ENCODE peak calls at places on chromosomes 13 and 19, in four cellular contexts. E is breast epithelium, O is transverse colon, C is adrenal gland. J is an unnamed sample.

GRCh38 chr13:39510296-39510695 is 92.7 kb downstream of the LHFPL6 start:
- DNase-seq in O (no peak), E (no peak), C (no peak), J (no peak)

GRCh38 chr13:100836696-100837095 is 162.1 kb upstream of the TMTC4 start:
- DNase-seq in C (no peak), E (no peak), O (no peak), J (no peak)

GRCh38 chr19:52734893-52735661 is at the start of gene ZNF611:
- DNase-seq in E (peak), C (peak), O (peak), J (peak)

GRCh38 chr13:59690857-59691500 is 472.7 kb downstream of the DIAPH3 start:
- DNase-seq in E (no peak), O (no peak), C (no peak), J (no peak)

GRCh38 chr13:48580185-48580803 is 47.4 kb upstream of the RCBTB2 start:
- DNase-seq in E (peak), C (peak), O (peak), J (no peak)

GRCh38 chr13:90950134-90950533 is 397.4 kb upstream of the MIR17HG start:
- DNase-seq in E (no peak), C (no peak), O (no peak), J (no peak)

GRCh38 chr13:48251616-48252081 is 18.6 kb downstream of the ITM2B start:
- DNase-seq in E (no peak), C (no peak), O (no peak), J (no peak)

GRCh38 chr13:74768521-74769090 is 634.4 kb upstream of the KLF12 start:
- DNase-seq in O (no peak), E (no peak), C (no peak), J (no peak)

GRCh38 chr19:16417660-16418596 is 53.8 kb downstream of the EPS15L1 start:
- DNase-seq in C (peak), O (peak), E (peak), J (peak)

GRCh38 chr13:98997738-98998641 is 20.1 kb upstream of the DOCK9 start:
- DNase-seq in O (no peak), C (peak), E (no peak), J (peak)

GRCh38 chr13:94315188-94315587 is 164.3 kb downstream of the DCT start:
- DNase-seq in E (no peak), C (no peak), O (no peak), J (no peak)

GRCh38 chr19:39046037-39046821 is 13.9 kb upstream of the FBXO27 start:
- DNase-seq in E (no peak), C (no peak), O (no peak), J (no peak)

GRCh38 chr19:48878219-48879024 is 6.2 kb downstream of the PPP1R15A start:
- DNase-seq in C (peak), E (no peak), O (no peak), J (no peak)

GRCh38 chr13:105406551-105406950 is 1128.9 kb downstream of the EFNB2 start:
- DNase-seq in E (no peak), O (no peak), C (no peak), J (no peak)

GRCh38 chr13:30880756-30881155 is 25.3 kb upstream of the MEDAG start:
- DNase-seq in O (no peak), E (no peak), C (peak), J (no peak)

GRCh38 chr13:92769064-92769463 is 457.5 kb upstream of the GPC6 start:
- DNase-seq in C (no peak), O (no peak), E (no peak), J (no peak)

GRCh38 chr13:40812724-40813445 is 23.5 kb downstream of the SLC25A15 start:
- DNase-seq in C (no peak), E (no peak), O (no peak), J (peak)

GRCh38 chr13:99956473-99957349 is 14.9 kb downstream of the ZIC5 start:
- DNase-seq in E (no peak), C (no peak), O (no peak), J (no peak)

GRCh38 chr13:91142572-91142971 is 204.9 kb upstream of the MIR17HG start:
- DNase-seq in C (no peak), O (no peak), E (no peak), J (no peak)

GRCh38 chr13:65926750-65927171 is 1303.4 kb downstream of the PCDH9 start:
- DNase-seq in O (peak), E (no peak), C (no peak), J (no peak)

GRCh38 chr19:1524972-1525325 is 1.1 kb downstream of the PLK5 start:
- DNase-seq in E (no peak), O (no peak), C (no peak), J (no peak)

GRCh38 chr13:53201454-53202225 is 173.0 kb downstream of the OLFM4 start:
- DNase-seq in O (peak), C (no peak), E (no peak), J (no peak)

GRCh38 chr13:113415825-113416224 is 37.5 kb downstream of the ADPRHL1 start:
- DNase-seq in C (no peak), O (no peak), E (no peak), J (no peak)

GRCh38 chr19:16726916-16727315 is 7.3 kb downstream of the NWD1 start:
- DNase-seq in E (no peak), C (no peak), O (no peak), J (no peak)

GRCh38 chr13:99527346-99527745 is 26.1 kb downstream of the TM9SF2 start:
- DNase-seq in O (no peak), C (no peak), E (no peak), J (no peak)

GRCh38 chr19:31220540-31220939 is 128.7 kb downstream of the TSHZ3 start:
- DNase-seq in E (no peak), O (no peak), C (no peak), J (no peak)

GRCh38 chr19:955803-956746 is 28.1 kb upstream of the WDR18 start:
- DNase-seq in E (no peak), O (peak), C (no peak), J (no peak)

GRCh38 chr13:51666316-51666715 is 82.1 kb downstream of the WDFY2 start:
- DNase-seq in O (no peak), C (no peak), E (no peak), J (no peak)

GRCh38 chr19:16506961-16507360 is 10.8 kb downstream of the C19orf44 start:
- DNase-seq in E (no peak), O (no peak), C (no peak), J (no peak)

GRCh38 chr13:85519363-85519762 is 279.9 kb downstream of the SLITRK6 start:
- DNase-seq in E (no peak), C (no peak), O (no peak), J (no peak)

GRCh38 chr13:112679932-112680677 is 9.7 kb upstream of the ATP11A start:
- DNase-seq in O (no peak), C (no peak), E (peak), J (no peak)

GRCh38 chr13:75432045-75432444 is 49.9 kb downstream of the TBC1D4 start:
- DNase-seq in O (no peak), C (no peak), E (no peak), J (no peak)

GRCh38 chr19:18434411-18435184 is 3.3 kb downstream of the ISYNA1 start:
- DNase-seq in C (no peak), O (no peak), E (no peak), J (no peak)
- TF ChIP-seq POLR2A in C (no peak), O (no peak), E (no peak), J (no peak)

DNA sequence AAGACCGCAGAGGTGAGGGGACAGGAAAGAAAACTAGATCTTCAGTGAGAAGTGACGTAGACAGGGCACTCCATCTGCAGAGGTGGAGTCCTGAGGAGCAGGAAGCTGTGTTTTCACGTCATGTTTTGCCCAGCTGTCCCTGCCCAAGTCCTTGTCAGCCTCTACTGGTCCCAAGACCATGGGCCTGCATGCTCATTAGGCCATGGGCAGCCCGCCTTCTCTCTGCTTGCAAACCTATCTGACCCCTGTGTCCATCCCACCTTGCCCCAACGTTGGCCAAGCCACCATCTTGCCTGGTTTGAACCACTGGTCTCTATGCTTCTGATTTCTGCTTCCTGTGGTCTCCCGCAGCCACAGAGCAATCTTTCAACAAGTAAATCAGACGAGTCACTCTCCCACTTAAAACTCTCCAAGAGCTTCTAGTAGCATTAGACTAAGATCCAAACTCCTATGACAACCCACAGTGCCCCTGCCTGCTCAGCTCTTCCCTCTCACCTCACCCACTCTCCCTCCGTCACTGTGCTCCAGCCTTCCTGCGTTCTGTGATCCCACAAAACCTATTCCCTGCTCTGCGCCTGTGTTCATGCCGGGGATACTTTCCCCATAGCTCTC is 18.6 kb upstream of the CCNE1 start:
- DNase-seq in O (no peak), C (no peak), E (no peak), J (no peak)
- TF ChIP-seq POLR2A in O (no peak), C (no peak), E (no peak), J (no peak)

GRCh38 chr19:40335855-40336700 is 12.1 kb downstream of the C19orf47 start:
- DNase-seq in E (no peak), O (no peak), C (no peak), J (peak)
- TF ChIP-seq POLR2A in E (no peak), O (no peak), C (no peak), J (no peak)

GRCh38 chr19:15237759-15238638 is 5.8 kb upstream of the EPHX3 start:
- DNase-seq in O (no peak), E (no peak), C (no peak), J (no peak)
- TF ChIP-seq POLR2A in O (no peak), E (no peak), C (no peak), J (no peak)

GRCh38 chr13:28408235-28408848 is 86.6 kb downstream of the FLT1 start:
- DNase-seq in C (peak), E (no peak), O (no peak), J (no peak)

GRCh38 chr13:28402057-28402381 is 92.9 kb downstream of the FLT1 start:
- DNase-seq in E (no peak), O (no peak), C (no peak), J (no peak)

GRCh38 chr13:28410096-28410495 is 84.8 kb downstream of the FLT1 start:
- DNase-seq in E (no peak), C (no peak), O (no peak), J (no peak)

GRCh38 chr13:28409648-28410047 is 85.3 kb downstream of the FLT1 start:
- DNase-seq in C (no peak), E (no peak), O (no peak), J (no peak)

DNA sequence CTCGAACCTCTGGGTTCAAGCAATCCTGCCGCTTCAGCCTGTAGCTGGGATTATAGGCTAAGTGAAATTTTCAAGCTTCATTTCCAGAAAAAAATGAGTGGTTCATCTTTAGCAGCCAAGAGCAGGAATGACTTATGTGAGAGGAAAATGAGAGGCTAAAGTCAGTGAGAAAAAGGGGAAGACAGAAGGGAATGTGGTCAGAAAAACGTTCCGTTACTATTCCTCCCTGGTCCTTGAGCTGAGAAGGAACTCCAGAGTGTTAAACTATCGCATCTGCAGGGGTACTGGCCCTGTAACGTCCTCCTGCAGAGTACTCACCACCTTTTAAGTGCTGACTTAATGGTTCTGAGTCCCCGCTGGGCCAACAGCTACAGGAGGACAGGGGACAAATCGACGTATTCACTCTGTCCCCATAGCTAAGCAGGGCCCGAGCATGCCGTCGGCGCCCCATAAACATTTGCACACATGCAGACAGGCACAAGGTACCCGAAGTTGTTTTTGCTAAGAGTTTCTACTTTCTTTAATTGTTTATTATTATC is 88.1 kb downstream of the FLT1 start:
- DNase-seq in C (no peak), E (no peak), O (no peak), J (no peak)
- TF ChIP-seq POLR2A in C (no peak), E (no peak), O (no peak), J (no peak)

DNA sequence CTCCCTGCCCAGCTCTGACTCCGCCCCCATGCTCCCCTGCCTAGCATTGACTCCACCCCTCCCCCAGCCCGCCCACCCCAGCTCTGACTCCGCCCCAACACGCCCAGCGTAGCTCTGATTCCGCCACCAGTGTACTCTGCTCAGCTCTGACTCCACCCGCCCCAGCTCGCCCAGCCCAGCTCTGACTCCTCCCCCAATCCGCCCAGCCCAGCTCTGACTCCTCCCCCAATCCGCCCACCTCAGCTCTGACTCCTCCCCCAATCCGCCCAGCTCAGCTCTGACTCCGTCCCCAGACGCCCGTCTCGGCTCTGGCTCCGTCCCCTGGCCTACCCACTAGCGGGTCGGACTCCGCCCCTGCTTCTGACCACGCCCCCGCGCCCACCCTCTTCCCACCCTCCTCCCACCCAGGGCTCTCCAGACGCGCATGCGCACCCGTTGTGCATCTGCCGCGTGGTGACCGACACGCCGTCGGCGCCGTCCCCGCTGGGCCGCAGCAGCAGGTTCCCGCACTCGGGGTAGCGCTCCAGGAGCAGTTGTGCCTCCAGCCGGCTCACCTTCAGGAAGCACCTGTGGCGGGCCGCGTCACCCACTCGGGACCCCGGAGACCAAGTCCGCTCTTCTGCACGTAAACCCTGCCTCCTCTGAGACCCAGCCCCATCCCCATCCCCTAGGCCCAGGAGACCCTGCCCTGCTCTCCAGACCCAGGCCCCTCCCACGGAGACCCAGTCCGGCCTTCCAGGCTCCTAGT is 10.2 kb downstream of the STAP2 start:
- DNase-seq in E (peak), C (peak), O (peak), J (peak)
- TF ChIP-seq POLR2A in E (peak), C (peak), O (no peak), J (peak)

J was measured in H54.